ENCODE peak calls at places on chromosome 9, in seven cellular contexts. J is HCT116; B is MM.1S; H is CD4-positive, alpha-beta memory T cell; U is ovary; V is tibial artery; Y is HAP-1. O is an unnamed sample.

GRCh38 chr9:132901859-132902831 is 23.4 kb downstream of the SPACA9 start:
- DNase-seq in J (peak; percentile 59), B (peak; percentile 79), H (peak; percentile 81), U (peak; percentile 58), V (peak; percentile 57), Y (peak; percentile 47), O (peak; percentile 67)

GRCh38 chr9:123851851-123852250 is 78.1 kb downstream of the DENND1A start:
- DNase-seq in J (no peak), B (no peak), H (no peak), U (no peak), V (no peak), Y (no peak), O (no peak)

GRCh38 chr9:113985968-113986585 is 92.0 kb downstream of the AMBP start:
- DNase-seq in J (no peak), B (no peak), H (no peak), U (no peak), V (no peak), Y (no peak), O (peak; percentile 35)

GRCh38 chr9:127074561-127075548 is 47.6 kb downstream of the ANGPTL2 start:
- DNase-seq in J (no peak), B (peak; percentile 52), H (no peak), U (no peak), V (no peak), Y (peak; percentile 85), O (no peak)

GRCh38 chr9:138037140-138037539 is 159.6 kb downstream of the CACNA1B start:
- DNase-seq in J (no peak), B (no peak), H (no peak), U (no peak), V (no peak), Y (no peak), O (no peak)

GRCh38 chr9:137454145-137454505 is 5.0 kb downstream of the NSMF start:
- DNase-seq in J (no peak), B (peak; percentile 33), H (peak; percentile 31), U (peak; percentile 49), V (no peak), Y (no peak), O (peak; percentile 33)

GRCh38 chr9:19642256-19642655 is 146.6 kb downstream of the SLC24A2 start:
- DNase-seq in J (no peak), B (no peak), H (no peak), U (no peak), V (no peak), Y (no peak), O (peak; percentile 2)

GRCh38 chr9:14687042-14687719 is 6.1 kb downstream of the ZDHHC21 start:
- DNase-seq in J (no peak), B (no peak), H (no peak), U (no peak), V (no peak), Y (no peak), O (no peak)

GRCh38 chr9:108049026-108049591 is 559.5 kb upstream of the KLF4 start:
- DNase-seq in J (peak; percentile 92), B (no peak), H (no peak), U (no peak), V (no peak), Y (no peak), O (no peak)

GRCh38 chr9:29220852-29221251 is 1647.6 kb upstream of the C9orf72 start:
- DNase-seq in J (no peak), B (no peak), H (no peak), U (no peak), V (no peak), Y (no peak), O (no peak)

GRCh38 chr9:135992486-135993408 is 31.6 kb upstream of the UBAC1 start:
- DNase-seq in J (no peak), B (peak; percentile 45), H (peak; percentile 27), U (peak; percentile 83), V (peak; percentile 81), Y (peak; percentile 49), O (peak; percentile 94)

GRCh38 chr9:84379740-84380139 is 39.2 kb upstream of the SLC28A3 start:
- DNase-seq in J (no peak), B (no peak), H (no peak), U (no peak), V (no peak), Y (no peak), O (no peak)

GRCh38 chr9:123394291-123395235 is 38.6 kb downstream of the CRB2 start:
- DNase-seq in J (no peak), B (no peak), H (no peak), U (no peak), V (no peak), Y (no peak), O (peak; percentile 49)

GRCh38 chr9:133428579-133429215 is 6.5 kb downstream of the ADAMTS13 start:
- DNase-seq in J (no peak), B (no peak), H (no peak), U (no peak), V (no peak), Y (peak; percentile 39), O (no peak)

GRCh38 chr9:135480071-135480941 is 724 bp downstream of the PPP1R26 start:
- DNase-seq in J (no peak), B (peak; percentile 25), H (no peak), U (no peak), V (no peak), Y (peak; percentile 44), O (peak; percentile 62)

GRCh38 chr9:113152699-113153098 is 1.9 kb downstream of the SLC31A2 start:
- DNase-seq in J (no peak), B (no peak), H (no peak), U (no peak), V (no peak), Y (no peak), O (no peak)

GRCh38 chr9:15377625-15378252 is 44.9 kb upstream of the SNAPC3 start:
- DNase-seq in J (no peak), B (no peak), H (no peak), U (no peak), V (no peak), Y (no peak), O (no peak)

GRCh38 chr9:16509946-16510504 is 360.4 kb downstream of the BNC2 start:
- DNase-seq in J (no peak), B (no peak), H (no peak), U (no peak), V (no peak), Y (no peak), O (no peak)

GRCh38 chr9:35179347-35180271 is 17.8 kb downstream of the UNC13B start:
- DNase-seq in J (no peak), B (no peak), H (no peak), U (no peak), V (no peak), Y (no peak), O (no peak)

GRCh38 chr9:132024589-132024988 is 55.1 kb downstream of the MED27 start:
- DNase-seq in J (no peak), B (no peak), H (no peak), U (no peak), V (no peak), Y (no peak), O (no peak)

GRCh38 chr9:136325354-136325753 is 2.0 kb upstream of the GPSM1 start:
- DNase-seq in J (no peak), B (no peak), H (no peak), U (no peak), V (no peak), Y (no peak), O (no peak)

GRCh38 chr9:2161661-2162060 is 146.5 kb downstream of the SMARCA2 start:
- DNase-seq in J (no peak), B (no peak), H (no peak), U (no peak), V (no peak), Y (no peak), O (no peak)
- H3K4me3 ChIP-seq in J (no peak overlapping the region), B (no peak overlapping the region), H (no peak overlapping the region), U (no peak overlapping the region), V (no peak overlapping the region), Y (no peak overlapping the region), O (no peak overlapping the region)

GRCh38 chr9:1514733-1515363 is 464.7 kb downstream of the DMRT2 start:
- DNase-seq in J (no peak), B (no peak), H (no peak), U (no peak), V (no peak), Y (no peak), O (no peak)
- H3K9me3 ChIP-seq in J (peaks cover 7% of the 10 kb centered on the region), B (no peaks in the 10 kb centered on the region), H (no peaks in the 10 kb centered on the region), U (peaks cover 3% of the 10 kb centered on the region), V (no peaks in the 10 kb centered on the region), Y (no peaks in the 10 kb centered on the region), O (peaks cover 3% of the 10 kb centered on the region)

GRCh38 chr9:116337015-116337414 is 183.4 kb downstream of the PAPPA start:
- DNase-seq in J (no peak), B (no peak), H (no peak), U (no peak), V (no peak), Y (no peak), O (peak; percentile 71)
- H3K27me3 ChIP-seq in J (peaks cover 92% of the 10 kb centered on the region), B (no peaks in the 10 kb centered on the region), H (no peaks in the 10 kb centered on the region), U (no peaks in the 10 kb centered on the region), V (no peaks in the 10 kb centered on the region), Y (peaks cover 9% of the 10 kb centered on the region), O (no peaks in the 10 kb centered on the region)

DNA sequence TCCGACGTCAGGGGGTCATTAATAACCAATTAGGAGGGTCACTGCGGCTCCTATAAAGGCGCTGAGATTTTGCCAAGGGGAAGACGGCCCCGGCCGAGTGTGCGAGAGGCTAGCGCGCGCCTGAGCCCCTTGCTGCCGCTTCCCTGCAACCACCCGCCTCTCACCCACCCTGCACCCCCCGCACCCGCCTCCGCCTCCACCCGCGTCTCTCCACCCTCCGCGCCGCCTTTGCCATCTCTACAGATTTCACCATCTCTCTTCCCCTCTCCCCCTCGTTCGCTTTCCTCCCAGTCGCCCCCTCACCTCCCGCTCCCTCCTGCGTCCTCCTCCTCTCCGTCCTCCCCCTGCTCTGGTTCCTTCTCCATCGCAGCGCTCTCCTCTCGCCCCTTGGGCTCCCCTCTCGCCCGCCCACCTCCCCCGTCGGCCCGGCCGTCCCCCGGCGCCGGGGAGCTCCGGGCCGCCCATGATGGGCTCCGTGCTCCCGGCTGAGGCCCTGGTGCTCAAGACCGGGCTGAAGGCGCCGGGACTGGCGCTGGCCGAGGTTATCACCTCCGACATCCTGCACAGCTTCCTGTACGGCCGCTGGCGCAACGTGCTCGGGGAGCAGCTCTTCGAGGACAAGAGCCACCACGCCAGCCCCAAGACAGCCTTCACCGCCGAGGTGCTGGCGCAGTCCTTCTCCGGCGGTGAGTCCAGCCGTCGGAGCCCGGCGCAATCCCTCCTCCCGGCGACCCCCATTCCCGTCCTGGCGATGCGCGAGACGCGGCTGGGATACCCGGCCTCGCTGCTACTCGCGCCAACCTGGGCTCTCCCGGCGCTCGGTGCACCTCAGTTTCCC is at the start of gene PRDM12:
- DNase-seq in J (no peak), B (no peak), H (no peak), U (no peak), V (no peak), Y (no peak), O (no peak)
- H3K4me3 ChIP-seq in J (no peak within 1 kb of the TSS), B (no peak within 1 kb of the TSS), H (no peak within 1 kb of the TSS), U (no peak within 1 kb of the TSS), V (peak within 1 kb of the TSS; percentile 16), Y (peak within 1 kb of the TSS; percentile 3), O (peak within 1 kb of the TSS; percentile 79)